ENCODE peak calls at places on chromosome 5, in nine cellular contexts. H is DMS79; Y is HFFc6; L is islet precursor cell; I is ACHN; A is kidney epithelial cell; U is activated T-helper 1 cell treated with anti-CD3 and anti-CD28 coated beads, Interleukin-12 subunit alpha, Interleukin-12 subunit beta, Interleukin-2, Interleukin-4 antibody, amounts not matched to agents 30 ng/mL and 10 ng/mL and 1 ng/mL, durations not matched to agents 14 hours and 24 hours and 36 hours; R is cardiac fibroblast; D is iris pigment epithelial cell. K is an unnamed sample.
A peak's percentile ranks its signal among the peaks of the same experiment; 100 is the strongest.

GRCh38 chr5:32277782-32278181 is 35.0 kb downstream of the MTMR12 start:
- DNase-seq in D (peak; percentile 21), A (no peak), R (no peak), Y (no peak), U (no peak), I (no peak), H (no peak), L (no peak), K (no peak)

GRCh38 chr5:21236896-21237830 is 1249.2 kb upstream of the CDH18 start:
- DNase-seq in A (peak; percentile 9), I (no peak), Y (no peak), H (no peak), U (no peak), R (peak; percentile 34), L (no peak), D (peak; percentile 9), K (no peak)

GRCh38 chr5:143044265-143044664 is 274.1 kb downstream of the ARHGAP26 start:
- DNase-seq in H (no peak), U (no peak), Y (no peak), I (no peak), L (no peak), R (no peak), A (no peak), D (no peak), K (no peak)

GRCh38 chr5:123511648-123512605 is at the start of gene CSNK1G3:
- DNase-seq in D (peak; percentile 98), H (peak; percentile 82), Y (peak; percentile 98), L (peak; percentile 98), U (peak; percentile 89), A (peak; percentile 88), R (peak; percentile 99), I (peak; percentile 96), K (peak; percentile 95)

GRCh38 chr5:27316283-27316675 is 277.9 kb upstream of the CDH9 start:
- DNase-seq in U (no peak), R (peak; percentile 67), I (peak; percentile 9), D (peak; percentile 81), Y (peak; percentile 47), L (no peak), A (no peak), H (no peak), K (no peak)

GRCh38 chr5:92945630-92946097 is 635.4 kb downstream of the NR2F1-AS1 start:
- DNase-seq in A (peak; percentile 14), H (no peak), Y (no peak), D (peak; percentile 71), I (peak; percentile 28), R (peak; percentile 49), L (no peak), U (no peak), K (no peak)

GRCh38 chr5:172180936-172181335 is 7.1 kb downstream of the STK10 start:
- DNase-seq in Y (no peak), A (no peak), I (no peak), H (no peak), D (no peak), U (no peak), L (no peak), R (no peak), K (peak; percentile 62)

GRCh38 chr5:115842089-115842881 is 550 bp downstream of the AP3S1 start:
- DNase-seq in H (no peak), A (no peak), I (peak; percentile 69), R (no peak), Y (peak; percentile 42), L (peak; percentile 91), U (no peak), D (no peak), K (peak; percentile 10)

GRCh38 chr5:129670944-129671343 is 77.0 kb upstream of the MINAR2 start:
- DNase-seq in U (no peak), R (peak; percentile 56), Y (peak; percentile 54), A (peak; percentile 25), D (peak; percentile 88), L (no peak), H (no peak), I (peak; percentile 61), K (no peak)

GRCh38 chr5:1732238-1732880 is 67.3 kb downstream of the MRPL36 start:
- DNase-seq in L (peak; percentile 46), A (no peak), Y (no peak), H (no peak), I (no peak), U (no peak), D (no peak), R (no peak), K (peak; percentile 3)

GRCh38 chr5:106964102-106964501 is 706.6 kb downstream of the EFNA5 start:
- DNase-seq in Y (no peak), R (peak; percentile 3), H (no peak), I (peak; percentile 81), A (peak; percentile 71), U (no peak), L (no peak), D (peak; percentile 51), K (no peak)

GRCh38 chr5:150624334-150625163 is 15.9 kb upstream of the SYNPO start:
- DNase-seq in D (no peak), U (no peak), R (peak; percentile 58), L (no peak), Y (no peak), H (no peak), I (peak; percentile 31), A (no peak), K (no peak)

GRCh38 chr5:160230686-160231527 is 1.6 kb downstream of the FABP6 start:
- DNase-seq in H (no peak), Y (no peak), I (no peak), A (peak; percentile 39), R (peak; percentile 29), L (no peak), U (no peak), D (peak; percentile 49), K (no peak)

GRCh38 chr5:89204766-89205165 is 321.8 kb upstream of the MEF2C start:
- DNase-seq in Y (no peak), A (no peak), U (no peak), L (no peak), H (no peak), D (peak; percentile 2), I (no peak), R (no peak), K (no peak)

GRCh38 chr5:24162343-24162742 is 482.4 kb downstream of the CDH10 start:
- DNase-seq in A (no peak), R (no peak), Y (no peak), D (no peak), L (no peak), I (no peak), U (no peak), H (no peak), K (no peak)

GRCh38 chr5:41145306-41145705 is 68.0 kb downstream of the C6 start:
- DNase-seq in I (no peak), D (no peak), Y (no peak), R (no peak), L (no peak), U (no peak), A (no peak), H (no peak), K (no peak)

GRCh38 chr5:57124014-57124413 is 49.8 kb upstream of the GPBP1 start:
- DNase-seq in L (no peak), A (no peak), R (no peak), U (no peak), Y (no peak), H (no peak), D (no peak), I (no peak), K (no peak)

GRCh38 chr5:27125856-27126255 is 87.5 kb upstream of the CDH9 start:
- DNase-seq in R (peak; percentile 34), U (no peak), D (peak; percentile 31), H (no peak), A (no peak), I (no peak), Y (no peak), L (no peak), K (no peak)

GRCh38 chr5:136004436-136004835 is 24.4 kb upstream of the TGFBI start:
- DNase-seq in L (no peak), A (no peak), U (no peak), D (peak; percentile 87), Y (peak; percentile 89), H (no peak), R (peak; percentile 28), I (no peak), K (no peak)

GRCh38 chr5:140174472-140175366 is at the start of gene CYSTM1:
- DNase-seq in Y (peak; percentile 83), A (peak; percentile 71), L (peak; percentile 98), H (peak; percentile 67), U (peak; percentile 95), I (peak; percentile 93), R (peak; percentile 98), D (peak; percentile 94), K (peak; percentile 96)

GRCh38 chr5:64397552-64397951 is 108.3 kb upstream of the RGS7BP start:
- DNase-seq in L (no peak), Y (no peak), I (no peak), R (no peak), D (no peak), H (no peak), U (no peak), A (no peak), K (no peak)

GRCh38 chr5:179290681-179291540 is 54.4 kb downstream of the ADAMTS2 start:
- DNase-seq in D (no peak), H (no peak), R (no peak), Y (no peak), A (no peak), L (no peak), U (no peak), I (no peak), K (no peak)

GRCh38 chr5:80784451-80784850 is 129.7 kb upstream of the DHFR start:
- DNase-seq in U (no peak), Y (no peak), D (no peak), I (no peak), R (no peak), A (no peak), H (no peak), L (no peak), K (no peak)

GRCh38 chr5:7814816-7815215 is 36.1 kb downstream of the CFAP90 start:
- DNase-seq in L (no peak), A (no peak), H (no peak), R (no peak), U (no peak), Y (no peak), D (no peak), I (no peak), K (no peak)

GRCh38 chr5:73039082-73039481 is 81.3 kb upstream of the TMEM171 start:
- DNase-seq in I (no peak), R (peak; percentile 3), H (no peak), Y (peak; percentile 20), L (peak; percentile 86), A (no peak), U (no peak), D (no peak), K (no peak)

GRCh38 chr5:88000877-88001276 is 267.8 kb downstream of the TMEM161B start:
- DNase-seq in H (no peak), U (no peak), R (no peak), I (no peak), A (no peak), Y (no peak), D (no peak), L (no peak), K (no peak)

GRCh38 chr5:66230551-66230950 is 86.5 kb downstream of the SREK1 start:
- DNase-seq in I (no peak), A (no peak), Y (no peak), H (no peak), L (peak; percentile 69), D (peak; percentile 38), R (peak; percentile 28), U (no peak), K (no peak)

GRCh38 chr5:114305402-114306207 is 56.3 kb upstream of the KCNN2 start:
- DNase-seq in L (no peak), U (no peak), A (no peak), I (peak; percentile 19), Y (peak; percentile 80), D (peak; percentile 59), R (peak; percentile 52), H (no peak), K (no peak)

GRCh38 chr5:146796144-146796543 is 82.4 kb downstream of the PPP2R2B start:
- DNase-seq in H (no peak), R (no peak), D (no peak), Y (no peak), A (no peak), L (no peak), I (no peak), U (no peak), K (no peak)

GRCh38 chr5:132471006-132471907 is 19.3 kb downstream of the IRF1 start:
- DNase-seq in L (no peak), Y (no peak), D (no peak), U (no peak), A (no peak), H (no peak), R (no peak), I (peak; percentile 36), K (peak; percentile 5)

GRCh38 chr5:50672663-50673062 is 6.2 kb downstream of the PARP8 start:
- DNase-seq in R (no peak), A (no peak), I (no peak), D (no peak), L (no peak), H (no peak), U (no peak), Y (no peak), K (no peak)

K was measured in activated CD4-positive, alpha-beta T cell treated with anti-CD3 and anti-CD28 coated beads, Interleukin-2, amount 10 ng/mL, durations not matched to agents 7 days and 5 days.